ENCODE peak calls at places on chromosomes 4 and X, in eight cellular contexts. I, Y, P, L, G, R, K and S are unnamed samples.

GRCh38 chrX:123186796-123187195 is 2.7 kb downstream of the GRIA3 start:
- DNase-seq in L (no peak), G (no peak), K (no peak), Y (no peak), P (no peak), R (no peak), I (no peak), S (peak; percentile 63)

GRCh38 chr4:2828758-2829181 is 14.9 kb upstream of the ADD1 start:
- DNase-seq in L (no peak), Y (no peak), P (no peak), G (no peak), I (no peak), R (no peak), K (no peak), S (no peak)

GRCh38 chrX:132219343-132219768 is at the start of gene RAP2C:
- DNase-seq in P (no peak), G (peak; percentile 55), I (no peak), L (peak; percentile 60), R (peak; percentile 75), Y (peak; percentile 44), K (peak; percentile 48), S (peak; percentile 81)

GRCh38 chr4:5036239-5036638 is 15.0 kb upstream of the STK32B start:
- DNase-seq in K (no peak), L (peak; percentile 14), P (no peak), I (peak; percentile 28), Y (no peak), R (no peak), G (no peak), S (peak; percentile 79)

GRCh38 chr4:30855232-30855631 is 135.1 kb downstream of the PCDH7 start:
- DNase-seq in I (no peak), Y (no peak), P (no peak), L (no peak), G (no peak), R (no peak), K (no peak), S (no peak)

GRCh38 chr4:126627255-126627654 is 1005.5 kb upstream of the INTU start:
- DNase-seq in L (peak; percentile 24), K (no peak), Y (no peak), P (no peak), I (no peak), R (no peak), G (no peak), S (peak; percentile 48)

GRCh38 chr4:63361628-63362027 is 1047.6 kb downstream of the TECRL start:
- DNase-seq in G (no peak), P (no peak), Y (no peak), R (no peak), L (no peak), K (no peak), I (peak; percentile 9), S (no peak)

GRCh38 chrX:40685352-40685918 is 38.1 kb upstream of the CXorf38 start:
- DNase-seq in K (no peak), I (no peak), Y (no peak), G (no peak), R (no peak), L (no peak), P (no peak), S (no peak)

GRCh38 chrX:24285082-24285481 is 28.8 kb downstream of the SUPT20HL2 start:
- DNase-seq in I (no peak), G (no peak), Y (no peak), P (no peak), R (no peak), L (no peak), K (no peak), S (no peak)

GRCh38 chrX:131288738-131289511 is at the start of gene IGSF1:
- DNase-seq in P (no peak), R (peak; percentile 29), L (no peak), G (no peak), I (no peak), K (no peak), Y (peak; percentile 54), S (peak; percentile 13)